ENCODE peak calls at places on chromosomes 7 and 10, in ten cellular contexts. T, F, A, W, E, H, J, U, L and D are unnamed samples.

GRCh38 chr10:34384363-34384762 is 430.7 kb downstream of the PARD3 start:
- DNase-seq in T (no peak), F (no peak), A (no peak), W (no peak), E (no peak), H (no peak), J (no peak), U (no peak), L (no peak), D (no peak)

GRCh38 chr7:141649137-141649864 is 52.7 kb downstream of the DENND11 start:
- DNase-seq in T (no peak), F (no peak), A (no peak), W (no peak), E (no peak), H (no peak), J (peak), U (no peak), L (no peak), D (no peak)

GRCh38 chr10:96377816-96378294 is 19.1 kb upstream of the OPALIN start:
- DNase-seq in T (no peak), F (no peak), A (no peak), W (no peak), E (peak), H (no peak), J (peak), U (no peak), L (peak), D (no peak)

GRCh38 chr7:14685112-14685511 is 217.4 kb downstream of the DGKB start:
- DNase-seq in T (no peak), F (no peak), A (no peak), W (no peak), E (no peak), H (no peak), J (no peak), U (no peak), L (no peak), D (no peak)

GRCh38 chr10:73333202-73333601 is 25.5 kb downstream of the CFAP70 start:
- DNase-seq in T (no peak), F (no peak), A (no peak), W (no peak), E (no peak), H (no peak), J (no peak), U (no peak), L (no peak), D (no peak)

GRCh38 chr7:107170051-107170661 is 1.4 kb downstream of the HBP1 start:
- DNase-seq in T (no peak), F (no peak), A (no peak), W (no peak), E (no peak), H (no peak), J (no peak), U (no peak), L (peak), D (no peak)

GRCh38 chr10:130463876-130464360 is 327.7 kb downstream of the GLRX3 start:
- DNase-seq in T (no peak), F (no peak), A (peak), W (no peak), E (no peak), H (no peak), J (no peak), U (no peak), L (no peak), D (no peak)

GRCh38 chr7:30703756-30704155 is 21.5 kb upstream of the CRHR2 start:
- DNase-seq in T (no peak), F (no peak), A (no peak), W (no peak), E (no peak), H (no peak), J (no peak), U (no peak), L (no peak), D (no peak)

GRCh38 chr7:7851381-7851780 is 117.2 kb upstream of the GLCCI1 start:
- DNase-seq in T (no peak), F (no peak), A (no peak), W (no peak), E (no peak), H (no peak), J (peak), U (no peak), L (peak), D (no peak)

GRCh38 chr10:44180321-44181154 is 204.4 kb downstream of the CXCL12 start:
- DNase-seq in T (no peak), F (peak), A (no peak), W (no peak), E (peak), H (peak), J (peak), U (no peak), L (peak), D (no peak)

GRCh38 chr10:119474606-119475005 is 67.9 kb downstream of the RGS10 start:
- DNase-seq in T (no peak), F (no peak), A (no peak), W (no peak), E (no peak), H (no peak), J (no peak), U (no peak), L (no peak), D (no peak)

GRCh38 chr7:6730343-6730633 is 23.5 kb upstream of the ZNF12 start:
- DNase-seq in T (no peak), F (no peak), A (no peak), W (no peak), E (no peak), H (no peak), J (no peak), U (no peak), L (peak), D (no peak)

GRCh38 chr7:7693881-7694280 is 24.5 kb downstream of the RPA3 start:
- DNase-seq in T (peak), F (peak), A (no peak), W (no peak), E (peak), H (peak), J (peak), U (no peak), L (peak), D (peak)

GRCh38 chr7:155398944-155399343 is 59.0 kb upstream of the EN2 start:
- DNase-seq in T (peak), F (no peak), A (no peak), W (no peak), E (no peak), H (no peak), J (no peak), U (no peak), L (no peak), D (no peak)

GRCh38 chr7:101912711-101913110 is 95.3 kb downstream of the CUX1 start:
- DNase-seq in T (no peak), F (no peak), A (no peak), W (peak), E (peak), H (no peak), J (peak), U (no peak), L (no peak), D (no peak)

GRCh38 chr7:106199024-106199423 is 85.8 kb downstream of the NAMPT start:
- DNase-seq in T (no peak), F (no peak), A (no peak), W (no peak), E (no peak), H (no peak), J (no peak), U (no peak), L (no peak), D (no peak)

GRCh38 chr10:71338728-71339495 is 19.9 kb downstream of the SLC29A3 start:
- DNase-seq in T (no peak), F (no peak), A (no peak), W (no peak), E (no peak), H (no peak), J (no peak), U (no peak), L (no peak), D (no peak)

GRCh38 chr7:111362660-111363059 is 199.6 kb downstream of the IMMP2L start:
- DNase-seq in T (peak), F (no peak), A (no peak), W (no peak), E (peak), H (peak), J (peak), U (no peak), L (peak), D (no peak)

GRCh38 chr7:3065724-3066143 is 22.1 kb upstream of the CARD11 start:
- DNase-seq in T (peak), F (no peak), A (peak), W (no peak), E (peak), H (no peak), J (peak), U (no peak), L (peak), D (no peak)

GRCh38 chr10:92267343-92267742 is 23.5 kb downstream of the CPEB3 start:
- DNase-seq in T (no peak), F (no peak), A (no peak), W (no peak), E (no peak), H (no peak), J (no peak), U (no peak), L (no peak), D (no peak)

GRCh38 chr7:19560111-19560883 is 148.5 kb downstream of the POLR1F start:
- DNase-seq in T (no peak), F (no peak), A (no peak), W (no peak), E (peak), H (no peak), J (peak), U (no peak), L (peak), D (peak)

DNA sequence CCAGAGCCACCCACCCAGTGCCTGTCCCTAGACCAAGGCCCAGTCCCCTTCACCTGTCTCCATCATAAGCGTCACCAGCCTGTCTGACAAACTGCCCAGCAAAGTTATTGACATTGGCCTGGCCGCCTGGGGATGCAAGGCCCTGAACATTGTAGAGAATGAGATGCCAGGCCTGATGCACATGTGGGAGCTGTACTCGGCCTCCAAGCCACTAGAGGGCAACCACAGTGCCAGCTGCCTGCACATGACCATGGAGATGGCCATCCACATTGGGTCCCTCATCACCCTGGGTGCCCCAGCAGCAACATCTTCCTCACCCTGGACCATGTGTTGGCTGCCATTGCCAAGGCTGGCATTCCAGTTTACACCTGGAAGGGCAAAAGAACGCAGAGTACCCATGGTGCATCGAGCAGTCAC is 63.7 kb upstream of the ANTXRL start:
- DNase-seq in T (peak), F (no peak), A (no peak), W (peak), E (no peak), H (no peak), J (no peak), U (no peak), L (no peak), D (no peak)
- TF ChIP-seq CTCF in T (peak), F (peak), A (no peak), W (no peak), E (no peak), H (peak), J (peak), U (no peak), L (peak), D (peak)

GRCh38 chr10:28211759-28212158 is 91.1 kb downstream of the MPP7 start:
- DNase-seq in T (no peak), F (no peak), A (no peak), W (no peak), E (no peak), H (no peak), J (no peak), U (no peak), L (no peak), D (no peak)
- H3K4me3 ChIP-seq in T (no peak), F (no peak), A (no peak), W (no peak), E (no peak), H (no peak), J (no peak), U (no peak), L (no peak), D (no peak)

GRCh38 chr7:37141742-37142141 is 306.9 kb downstream of the ELMO1 start:
- DNase-seq in T (no peak), F (no peak), A (no peak), W (no peak), E (no peak), H (no peak), J (no peak), U (no peak), L (no peak), D (no peak)
- TF ChIP-seq CTCF in T (no peak), F (no peak), A (no peak), W (no peak), E (peak), H (no peak), J (peak), U (no peak), L (no peak), D (no peak)

DNA sequence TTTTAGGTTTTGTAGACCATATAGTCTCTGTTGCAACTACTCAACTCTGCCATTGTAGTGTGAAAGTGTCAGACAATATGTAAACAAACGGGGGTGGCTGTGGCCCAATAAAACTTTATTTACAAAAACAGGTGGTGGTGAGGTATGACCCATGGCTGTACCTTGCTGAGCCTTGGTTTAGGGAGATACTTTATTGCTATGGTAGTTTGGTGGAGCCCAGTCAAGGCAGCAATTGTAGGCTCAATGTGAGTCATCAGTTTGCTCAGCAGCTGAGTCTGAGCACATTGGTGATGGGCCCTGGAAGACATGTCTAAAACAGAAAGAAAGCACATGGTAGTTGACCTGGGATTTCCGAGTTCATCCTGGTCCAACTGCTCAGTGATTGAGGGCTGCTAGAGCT is 242.5 kb downstream of the REEP3 start:
- DNase-seq in T (peak), F (no peak), A (no peak), W (no peak), E (no peak), H (no peak), J (peak), U (no peak), L (peak), D (no peak)
- H3K4me3 ChIP-seq in T (no peak), F (no peak), A (no peak), W (no peak), E (no peak), H (no peak), J (no peak), U (no peak), L (no peak), D (no peak)

GRCh38 chr7:954330-955238 is at the start of gene ADAP1:
- DNase-seq in T (peak), F (no peak), A (peak), W (no peak), E (peak), H (no peak), J (no peak), U (no peak), L (no peak), D (no peak)
- TF ChIP-seq CTCF in T (peak), F (no peak), A (no peak), W (peak), E (no peak), H (peak), J (no peak), U (no peak), L (no peak), D (peak)

DNA sequence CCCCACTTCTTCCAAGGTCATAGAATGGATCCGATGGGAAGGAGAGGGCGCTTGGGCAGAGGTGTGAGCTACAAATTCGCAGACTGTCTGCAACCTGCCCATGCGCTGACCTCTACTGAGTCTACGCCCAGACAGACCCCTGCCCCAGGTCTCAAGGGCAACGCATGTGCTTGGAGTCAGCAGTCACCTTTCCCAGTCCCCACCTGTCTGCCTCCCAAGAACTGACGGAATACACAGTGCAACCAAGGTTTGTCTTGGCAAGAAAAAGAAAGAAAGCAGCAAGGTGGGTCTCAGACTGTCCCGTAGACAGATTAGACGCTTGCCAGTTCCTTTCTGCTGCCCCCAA is 74.3 kb downstream of the CALN1 start:
- DNase-seq in T (no peak), F (no peak), A (no peak), W (no peak), E (no peak), H (no peak), J (no peak), U (no peak), L (no peak), D (no peak)
- H3K4me3 ChIP-seq in T (no peak), F (no peak), A (no peak), W (peak), E (no peak), H (no peak), J (no peak), U (no peak), L (no peak), D (no peak)

GRCh38 chr10:13788701-13789447 is 202.1 kb downstream of the PRPF18 start:
- DNase-seq in T (no peak), F (no peak), A (no peak), W (no peak), E (peak), H (no peak), J (peak), U (no peak), L (peak), D (no peak)

GRCh38 chr10:13788320-13788600 is 201.5 kb downstream of the PRPF18 start:
- DNase-seq in T (no peak), F (no peak), A (no peak), W (no peak), E (no peak), H (no peak), J (no peak), U (no peak), L (no peak), D (no peak)

GRCh38 chr10:13787015-13787421 is 200.3 kb downstream of the PRPF18 start:
- DNase-seq in T (peak), F (no peak), A (peak), W (no peak), E (no peak), H (no peak), J (no peak), U (no peak), L (peak), D (no peak)

GRCh38 chr10:13779748-13780147 is 193.0 kb downstream of the PRPF18 start:
- DNase-seq in T (no peak), F (no peak), A (no peak), W (no peak), E (no peak), H (no peak), J (no peak), U (no peak), L (no peak), D (no peak)

DNA sequence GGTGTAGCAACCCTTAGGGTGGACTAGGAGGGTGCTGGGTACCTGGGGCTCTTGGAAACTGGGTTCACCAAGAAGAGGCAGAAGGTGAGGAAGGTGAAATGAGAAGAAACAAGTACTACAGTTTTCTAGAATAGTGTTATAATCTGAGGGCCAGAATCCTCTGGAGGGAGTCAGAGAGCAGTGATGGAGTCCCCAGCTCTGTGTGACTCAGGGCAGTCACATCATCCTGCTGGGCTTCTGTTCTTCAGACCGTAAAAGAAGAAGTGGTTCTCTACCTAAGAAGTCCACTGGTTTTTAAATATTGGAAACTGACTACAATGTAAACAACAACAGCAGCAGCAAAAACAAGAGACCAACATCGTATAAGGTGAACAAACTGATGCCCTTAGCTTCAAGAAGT is 197.3 kb downstream of the PRPF18 start:
- DNase-seq in T (no peak), F (peak), A (no peak), W (no peak), E (no peak), H (no peak), J (no peak), U (no peak), L (no peak), D (no peak)
- TF ChIP-seq CTCF in T (no peak), F (peak), A (peak), W (no peak), E (peak), H (peak), J (no peak), U (no peak), L (peak), D (peak)

GRCh38 chr10:84654671-84655070 is 326.3 kb downstream of the CCSER2 start:
- DNase-seq in T (no peak), F (no peak), A (no peak), W (no peak), E (no peak), H (no peak), J (no peak), U (no peak), L (no peak), D (no peak)
- H3K4me3 ChIP-seq in T (no peak), F (no peak), A (no peak), W (no peak), E (no peak), H (no peak), J (no peak), U (no peak), L (no peak), D (no peak)